ENCODE peak calls at places on chromosome 2, in seven cellular contexts. One of them, this sample, is unnamed.

GRCh38 chr2:109126501-109126860 is 2.5 kb upstream of the SH3RF3 start:
- DNase-seq in hepatocyte: no peak
- DNase-seq in cardiac muscle cell: no peak
- DNase-seq in stimulated activated naive B cell treated with anti-CD40 and anti-IgM and Interleukin-4, amounts not matched to agents 10 μg/mL and 1 μg/mL and 100 μg/mL, for 72 hours: no peak
- DNase-seq in ELR: peak; percentile 91
- DNase-seq in CD8-positive, alpha-beta memory T cell: no peak
- DNase-seq in activated T-helper 1 cell treated with Interleukin-2 at 50 U/mL for 16 hours: no peak
- DNase-seq in this sample: no peak

GRCh38 chr2:202091476-202091875 is 18.4 kb downstream of the KIAA2012 start:
- DNase-seq in ELR: no peak
- DNase-seq in hepatocyte: no peak
- DNase-seq in CD8-positive, alpha-beta memory T cell: no peak
- DNase-seq in activated T-helper 1 cell treated with Interleukin-2 at 50 U/mL for 16 hours: no peak
- DNase-seq in cardiac muscle cell: no peak
- DNase-seq in stimulated activated naive B cell treated with anti-CD40 and anti-IgM and Interleukin-4, amounts not matched to agents 10 μg/mL and 1 μg/mL and 100 μg/mL, for 72 hours: no peak
- DNase-seq in this sample: no peak

GRCh38 chr2:58762176-58762781 is 521.2 kb upstream of the FANCL start:
- DNase-seq in hepatocyte: peak; percentile 69
- DNase-seq in ELR: peak; percentile 68
- DNase-seq in activated T-helper 1 cell treated with Interleukin-2 at 50 U/mL for 16 hours: no peak
- DNase-seq in cardiac muscle cell: peak; percentile 65
- DNase-seq in stimulated activated naive B cell treated with anti-CD40 and anti-IgM and Interleukin-4, amounts not matched to agents 10 μg/mL and 1 μg/mL and 100 μg/mL, for 72 hours: peak; percentile 24
- DNase-seq in CD8-positive, alpha-beta memory T cell: no peak
- DNase-seq in this sample: peak; percentile 67

GRCh38 chr2:229818230-229818629 is 103.6 kb downstream of the TRIP12 start:
- DNase-seq in activated T-helper 1 cell treated with Interleukin-2 at 50 U/mL for 16 hours: no peak
- DNase-seq in cardiac muscle cell: no peak
- DNase-seq in ELR: no peak
- DNase-seq in CD8-positive, alpha-beta memory T cell: no peak
- DNase-seq in stimulated activated naive B cell treated with anti-CD40 and anti-IgM and Interleukin-4, amounts not matched to agents 10 μg/mL and 1 μg/mL and 100 μg/mL, for 72 hours: no peak
- DNase-seq in hepatocyte: no peak
- DNase-seq in this sample: no peak

GRCh38 chr2:234880551-234881211 is 71.1 kb upstream of the SH3BP4 start:
- DNase-seq in stimulated activated naive B cell treated with anti-CD40 and anti-IgM and Interleukin-4, amounts not matched to agents 10 μg/mL and 1 μg/mL and 100 μg/mL, for 72 hours: no peak
- DNase-seq in hepatocyte: peak; percentile 37
- DNase-seq in activated T-helper 1 cell treated with Interleukin-2 at 50 U/mL for 16 hours: no peak
- DNase-seq in CD8-positive, alpha-beta memory T cell: no peak
- DNase-seq in cardiac muscle cell: no peak
- DNase-seq in ELR: peak; percentile 95
- DNase-seq in this sample: peak; percentile 52

GRCh38 chr2:182186132-182186735 is 200.6 kb downstream of the PPP1R1C start:
- DNase-seq in hepatocyte: peak; percentile 66
- DNase-seq in cardiac muscle cell: peak; percentile 61
- DNase-seq in CD8-positive, alpha-beta memory T cell: no peak
- DNase-seq in ELR: peak; percentile 67
- DNase-seq in stimulated activated naive B cell treated with anti-CD40 and anti-IgM and Interleukin-4, amounts not matched to agents 10 μg/mL and 1 μg/mL and 100 μg/mL, for 72 hours: no peak
- DNase-seq in activated T-helper 1 cell treated with Interleukin-2 at 50 U/mL for 16 hours: no peak
- DNase-seq in this sample: peak; percentile 64

GRCh38 chr2:143452817-143453462 is 323.7 kb downstream of the ARHGAP15 start:
- DNase-seq in ELR: no peak
- DNase-seq in hepatocyte: no peak
- DNase-seq in cardiac muscle cell: no peak
- DNase-seq in stimulated activated naive B cell treated with anti-CD40 and anti-IgM and Interleukin-4, amounts not matched to agents 10 μg/mL and 1 μg/mL and 100 μg/mL, for 72 hours: no peak
- DNase-seq in CD8-positive, alpha-beta memory T cell: peak; percentile 30
- DNase-seq in activated T-helper 1 cell treated with Interleukin-2 at 50 U/mL for 16 hours: no peak
- DNase-seq in this sample: no peak

GRCh38 chr2:44980786-44981713 is 28.2 kb downstream of the SIX2 start:
- DNase-seq in stimulated activated naive B cell treated with anti-CD40 and anti-IgM and Interleukin-4, amounts not matched to agents 10 μg/mL and 1 μg/mL and 100 μg/mL, for 72 hours: no peak
- DNase-seq in activated T-helper 1 cell treated with Interleukin-2 at 50 U/mL for 16 hours: no peak
- DNase-seq in hepatocyte: no peak
- DNase-seq in CD8-positive, alpha-beta memory T cell: no peak
- DNase-seq in cardiac muscle cell: no peak
- DNase-seq in ELR: no peak
- DNase-seq in this sample: no peak

GRCh38 chr2:63406641-63407040 is 181.6 kb downstream of the WDPCP start:
- DNase-seq in CD8-positive, alpha-beta memory T cell: no peak
- DNase-seq in hepatocyte: no peak
- DNase-seq in activated T-helper 1 cell treated with Interleukin-2 at 50 U/mL for 16 hours: no peak
- DNase-seq in cardiac muscle cell: no peak
- DNase-seq in ELR: no peak
- DNase-seq in stimulated activated naive B cell treated with anti-CD40 and anti-IgM and Interleukin-4, amounts not matched to agents 10 μg/mL and 1 μg/mL and 100 μg/mL, for 72 hours: no peak
- DNase-seq in this sample: no peak

GRCh38 chr2:228675042-228675441 is 493.6 kb upstream of the SPHKAP start:
- DNase-seq in cardiac muscle cell: no peak
- DNase-seq in CD8-positive, alpha-beta memory T cell: no peak
- DNase-seq in stimulated activated naive B cell treated with anti-CD40 and anti-IgM and Interleukin-4, amounts not matched to agents 10 μg/mL and 1 μg/mL and 100 μg/mL, for 72 hours: no peak
- DNase-seq in hepatocyte: no peak
- DNase-seq in activated T-helper 1 cell treated with Interleukin-2 at 50 U/mL for 16 hours: no peak
- DNase-seq in ELR: peak; percentile 61
- DNase-seq in this sample: no peak

GRCh38 chr2:240024766-240025165 is 376 bp downstream of the NDUFA10 start:
- DNase-seq in CD8-positive, alpha-beta memory T cell: peak; percentile 10
- DNase-seq in hepatocyte: peak; percentile 50
- DNase-seq in activated T-helper 1 cell treated with Interleukin-2 at 50 U/mL for 16 hours: no peak
- DNase-seq in stimulated activated naive B cell treated with anti-CD40 and anti-IgM and Interleukin-4, amounts not matched to agents 10 μg/mL and 1 μg/mL and 100 μg/mL, for 72 hours: no peak
- DNase-seq in cardiac muscle cell: peak; percentile 26
- DNase-seq in ELR: peak; percentile 26
- DNase-seq in this sample: no peak

GRCh38 chr2:55885129-55885943 is 38.2 kb downstream of the EFEMP1 start:
- DNase-seq in stimulated activated naive B cell treated with anti-CD40 and anti-IgM and Interleukin-4, amounts not matched to agents 10 μg/mL and 1 μg/mL and 100 μg/mL, for 72 hours: no peak
- DNase-seq in CD8-positive, alpha-beta memory T cell: no peak
- DNase-seq in ELR: peak; percentile 91
- DNase-seq in cardiac muscle cell: no peak
- DNase-seq in hepatocyte: peak; percentile 38
- DNase-seq in activated T-helper 1 cell treated with Interleukin-2 at 50 U/mL for 16 hours: no peak
- DNase-seq in this sample: peak; percentile 88

GRCh38 chr2:241198381-241199282 is 10.2 kb downstream of the ANO7 start:
- DNase-seq in cardiac muscle cell: no peak
- DNase-seq in CD8-positive, alpha-beta memory T cell: no peak
- DNase-seq in ELR: no peak
- DNase-seq in stimulated activated naive B cell treated with anti-CD40 and anti-IgM and Interleukin-4, amounts not matched to agents 10 μg/mL and 1 μg/mL and 100 μg/mL, for 72 hours: no peak
- DNase-seq in hepatocyte: no peak
- DNase-seq in activated T-helper 1 cell treated with Interleukin-2 at 50 U/mL for 16 hours: no peak
- DNase-seq in this sample: no peak

GRCh38 chr2:131413148-131413747 is 49.3 kb upstream of the RAB6D start:
- DNase-seq in cardiac muscle cell: peak; percentile 71
- DNase-seq in stimulated activated naive B cell treated with anti-CD40 and anti-IgM and Interleukin-4, amounts not matched to agents 10 μg/mL and 1 μg/mL and 100 μg/mL, for 72 hours: no peak
- DNase-seq in CD8-positive, alpha-beta memory T cell: no peak
- DNase-seq in ELR: peak; percentile 62
- DNase-seq in activated T-helper 1 cell treated with Interleukin-2 at 50 U/mL for 16 hours: no peak
- DNase-seq in hepatocyte: peak; percentile 71
- DNase-seq in this sample: peak; percentile 63